ENCODE peak calls at places on chromosome 22, in ten cellular contexts. T is psoas muscle, X is left ventricle myocardium inferior, V is sigmoid colon, P is cardiac muscle cell, M is right lobe of liver, L is HCT116, C is brain microvascular endothelial cell, A is gastrocnemius medialis, Z is HepG2. J is an unnamed sample.

GRCh38 chr22:45977003-45977395 is at the start of gene WNT7B:
- DNase-seq in T (no peak), X (no peak), V (no peak), P (no peak), M (no peak), L (peak), C (no peak), A (no peak), Z (no peak), J (no peak)

GRCh38 chr22:22755778-22756100 is 111.3 kb downstream of the GGTLC2 start:
- DNase-seq in T (no peak), X (no peak), V (no peak), P (no peak), M (no peak), L (no peak), C (no peak), A (no peak), Z (no peak), J (no peak)

GRCh38 chr22:39778055-39778454 is 115.5 kb downstream of the ENTHD1 start:
- DNase-seq in T (no peak), X (no peak), V (no peak), P (no peak), M (no peak), L (no peak), C (no peak), A (no peak), Z (no peak), J (no peak)

GRCh38 chr22:46453006-46453828 is 84.2 kb downstream of the CELSR1 start:
- DNase-seq in T (no peak), X (no peak), V (no peak), P (peak), M (peak), L (no peak), C (no peak), A (no peak), Z (peak), J (no peak)

GRCh38 chr22:43210631-43211515 is 23.9 kb upstream of the TTLL12 start:
- DNase-seq in T (no peak), X (no peak), V (no peak), P (no peak), M (no peak), L (no peak), C (no peak), A (no peak), Z (no peak), J (no peak)

GRCh38 chr22:36331306-36331911 is 56.4 kb downstream of the MYH9 start:
- DNase-seq in T (peak), X (peak), V (peak), P (peak), M (peak), L (peak), C (peak), A (peak), Z (peak), J (peak)

GRCh38 chr22:46547179-46547882 is 9.9 kb upstream of the CELSR1 start:
- DNase-seq in T (peak), X (peak), V (no peak), P (peak), M (no peak), L (no peak), C (peak), A (no peak), Z (no peak), J (no peak)

GRCh38 chr22:29344137-29344536 is 28.6 kb upstream of the RASL10A start:
- DNase-seq in T (peak), X (peak), V (peak), P (peak), M (peak), L (peak), C (peak), A (peak), Z (peak), J (no peak)

GRCh38 chr22:28773461-28773867 is 969 bp downstream of the CCDC117 start:
- DNase-seq in T (no peak), X (no peak), V (no peak), P (peak), M (no peak), L (no peak), C (no peak), A (no peak), Z (no peak), J (no peak)

GRCh38 chr22:45502215-45503070 is at the start of gene FBLN1:
- DNase-seq in T (peak), X (peak), V (no peak), P (peak), M (peak), L (no peak), C (no peak), A (no peak), Z (peak), J (no peak)

GRCh38 chr22:32985899-32986772 is 72.0 kb downstream of the SYN3 start:
- DNase-seq in T (peak), X (peak), V (peak), P (peak), M (peak), L (peak), C (peak), A (peak), Z (peak), J (peak)

GRCh38 chr22:45317551-45318167 is 7.9 kb downstream of the FAM118A start:
- DNase-seq in T (peak), X (peak), V (peak), P (peak), M (no peak), L (no peak), C (peak), A (peak), Z (no peak), J (peak)

GRCh38 chr22:43004362-43005035 is 10.4 kb downstream of the PACSIN2 start:
- DNase-seq in T (no peak), X (no peak), V (no peak), P (peak), M (no peak), L (no peak), C (no peak), A (no peak), Z (peak), J (no peak)

GRCh38 chr22:32311551-32312071 is 46.1 kb upstream of the RFPL3 start:
- DNase-seq in T (no peak), X (no peak), V (no peak), P (no peak), M (no peak), L (no peak), C (no peak), A (no peak), Z (no peak), J (no peak)

GRCh38 chr22:35140879-35141745 is 75.2 kb downstream of the ISX start:
- DNase-seq in T (no peak), X (no peak), V (no peak), P (no peak), M (no peak), L (no peak), C (no peak), A (no peak), Z (no peak), J (no peak)

GRCh38 chr22:24407278-24407665 is 20.1 kb upstream of the ADORA2A start:
- DNase-seq in T (no peak), X (no peak), V (no peak), P (no peak), M (no peak), L (no peak), C (no peak), A (peak), Z (no peak), J (no peak)

GRCh38 chr22:39634530-39635399 is 64.2 kb downstream of the CACNA1I start:
- DNase-seq in T (no peak), X (no peak), V (no peak), P (peak), M (no peak), L (peak), C (peak), A (no peak), Z (peak), J (peak)

GRCh38 chr22:40031766-40032470 is 37.2 kb downstream of the FAM83F start:
- DNase-seq in T (peak), X (no peak), V (peak), P (no peak), M (no peak), L (no peak), C (no peak), A (peak), Z (no peak), J (peak)

GRCh38 chr22:39253427-39254070 is 8.8 kb upstream of the PDGFB start:
- DNase-seq in T (peak), X (peak), V (no peak), P (peak), M (no peak), L (peak), C (peak), A (peak), Z (no peak), J (peak)

GRCh38 chr22:41831828-41832552 is 915 bp upstream of the SREBF2 start:
- DNase-seq in T (no peak), X (no peak), V (no peak), P (no peak), M (no peak), L (no peak), C (no peak), A (no peak), Z (no peak), J (no peak)
- H3K27ac ChIP-seq in T (peak), X (peak), V (peak), P (peak), M (peak), L (peak), C (peak), A (peak), Z (peak), J (peak)

GRCh38 chr22:48376428-48376827 is 1451.2 kb downstream of the BRD1 start:
- DNase-seq in T (no peak), X (no peak), V (no peak), P (no peak), M (peak), L (no peak), C (no peak), A (no peak), Z (no peak), J (no peak)

GRCh38 chr22:48372395-48372794 is 1455.3 kb downstream of the BRD1 start:
- DNase-seq in T (no peak), X (no peak), V (peak), P (no peak), M (no peak), L (no peak), C (no peak), A (no peak), Z (no peak), J (no peak)

GRCh38 chr22:48370508-48371325 is 1457.0 kb downstream of the BRD1 start:
- DNase-seq in T (no peak), X (no peak), V (peak), P (no peak), M (no peak), L (no peak), C (no peak), A (no peak), Z (no peak), J (no peak)

GRCh38 chr22:48371391-48371790 is 1456.3 kb downstream of the BRD1 start:
- DNase-seq in T (no peak), X (no peak), V (peak), P (no peak), M (no peak), L (no peak), C (no peak), A (no peak), Z (no peak), J (no peak)

DNA sequence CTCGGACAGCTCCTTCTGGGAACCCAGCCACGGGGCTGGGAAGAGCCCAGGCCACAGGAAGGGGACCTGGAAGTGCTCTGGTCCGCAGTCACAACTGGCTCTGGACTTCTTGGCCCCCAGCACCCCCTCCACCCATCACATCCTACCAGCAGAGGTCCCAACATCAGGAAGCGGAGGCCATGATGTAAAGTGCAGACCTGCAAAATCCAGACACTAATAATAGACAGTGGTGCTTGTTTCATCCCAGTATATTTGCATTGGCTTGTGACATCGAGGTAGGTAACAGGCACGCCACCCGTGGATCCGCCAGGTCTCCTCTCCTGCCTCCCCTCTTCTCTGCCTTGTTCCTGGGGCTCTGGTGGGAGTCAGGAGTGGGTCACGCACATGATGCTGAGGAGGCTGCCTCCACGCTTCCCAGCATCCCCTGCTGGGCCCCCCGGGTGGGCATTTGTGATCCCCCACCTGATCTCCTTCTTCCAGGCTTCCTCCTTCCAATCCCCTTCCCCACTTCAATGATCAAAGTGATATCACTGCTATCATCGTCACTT is 1454.0 kb downstream of the BRD1 start:
- DNase-seq in T (no peak), X (no peak), V (peak), P (no peak), M (peak), L (no peak), C (no peak), A (no peak), Z (no peak), J (no peak)
- H3K27ac ChIP-seq in T (no peak), X (no peak), V (no peak), P (no peak), M (no peak), L (no peak), C (no peak), A (no peak), Z (no peak), J (no peak)

GRCh38 chr22:17117400-17117799 is 3.8 kb downstream of the TMEM121B start:
- DNase-seq in T (no peak), X (no peak), V (no peak), P (no peak), M (no peak), L (no peak), C (no peak), A (no peak), Z (no peak), J (no peak)

GRCh38 chr22:17115927-17116326 is 5.2 kb downstream of the TMEM121B start:
- DNase-seq in T (no peak), X (no peak), V (no peak), P (no peak), M (no peak), L (no peak), C (no peak), A (no peak), Z (no peak), J (no peak)

GRCh38 chr22:17118342-17118741 is 2.8 kb downstream of the TMEM121B start:
- DNase-seq in T (no peak), X (no peak), V (no peak), P (no peak), M (no peak), L (no peak), C (no peak), A (no peak), Z (no peak), J (no peak)

GRCh38 chr22:17117890-17118289 is 3.3 kb downstream of the TMEM121B start:
- DNase-seq in T (no peak), X (no peak), V (no peak), P (no peak), M (no peak), L (no peak), C (no peak), A (no peak), Z (no peak), J (no peak)

DNA sequence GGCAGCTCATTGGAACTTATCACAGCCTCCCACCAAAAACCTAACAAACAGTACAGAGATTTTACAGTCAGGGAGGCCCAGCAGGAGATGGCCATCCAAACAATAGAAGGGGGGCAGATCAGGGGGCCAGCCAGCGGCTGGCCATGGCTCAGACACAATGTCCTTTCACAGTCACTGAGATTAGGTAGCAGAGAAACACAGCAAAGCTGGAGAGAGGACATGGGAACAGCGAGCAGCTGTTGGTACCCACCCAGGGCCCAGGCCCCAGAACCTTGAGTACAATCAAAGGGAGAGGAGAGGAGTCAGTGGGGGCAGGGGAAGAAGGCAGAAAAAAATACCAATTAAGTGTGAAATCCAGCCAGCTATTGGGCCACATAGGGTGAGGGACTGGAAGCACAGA is 4.2 kb downstream of the TMEM121B start:
- DNase-seq in T (no peak), X (no peak), V (no peak), P (no peak), M (no peak), L (no peak), C (no peak), A (no peak), Z (no peak), J (no peak)
- H3K27ac ChIP-seq in T (no peak), X (no peak), V (no peak), P (no peak), M (no peak), L (no peak), C (no peak), A (no peak), Z (no peak), J (peak)

GRCh38 chr22:27174970-27175369 is 517.6 kb downstream of the MIAT start:
- DNase-seq in T (no peak), X (no peak), V (no peak), P (no peak), M (no peak), L (no peak), C (no peak), A (no peak), Z (no peak), J (no peak)

GRCh38 chr22:27173530-27173929 is 516.1 kb downstream of the MIAT start:
- DNase-seq in T (no peak), X (no peak), V (no peak), P (no peak), M (no peak), L (no peak), C (no peak), A (no peak), Z (no peak), J (no peak)

GRCh38 chr22:27179161-27179560 is 521.8 kb downstream of the MIAT start:
- DNase-seq in T (no peak), X (no peak), V (no peak), P (no peak), M (no peak), L (no peak), C (no peak), A (no peak), Z (no peak), J (no peak)

GRCh38 chr22:27175974-27176373 is 518.6 kb downstream of the MIAT start:
- DNase-seq in T (no peak), X (no peak), V (no peak), P (no peak), M (no peak), L (no peak), C (no peak), A (no peak), Z (no peak), J (no peak)

DNA sequence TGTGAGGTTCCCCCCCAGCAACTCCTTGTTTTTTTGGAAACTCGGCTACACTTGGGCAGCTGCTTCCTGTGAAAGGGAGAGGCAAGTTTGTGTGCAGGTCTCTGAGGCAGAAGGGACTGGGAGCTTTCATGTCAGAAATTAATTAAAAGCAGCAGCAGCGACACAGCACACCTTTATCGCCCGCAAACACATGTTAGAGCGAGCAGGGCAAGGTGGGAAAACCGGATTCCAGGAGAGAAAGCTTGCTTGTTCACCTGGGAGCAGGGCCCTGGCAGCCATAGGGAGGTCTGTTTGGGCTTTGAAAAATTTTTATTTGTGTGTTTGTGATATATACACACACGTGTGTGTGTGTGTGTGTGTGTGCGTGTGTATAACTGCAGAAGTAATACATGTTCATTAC is 518.1 kb downstream of the MIAT start:
- DNase-seq in T (no peak), X (no peak), V (no peak), P (no peak), M (no peak), L (no peak), C (no peak), A (no peak), Z (no peak), J (no peak)
- H3K27ac ChIP-seq in T (no peak), X (no peak), V (no peak), P (no peak), M (no peak), L (no peak), C (no peak), A (no peak), Z (no peak), J (no peak)

GRCh38 chr22:49862408-49862776 is 8.7 kb downstream of the ZBED4 start:
- DNase-seq in T (no peak), X (no peak), V (no peak), P (peak), M (no peak), L (no peak), C (no peak), A (no peak), Z (no peak), J (no peak)
- H3K27ac ChIP-seq in T (no peak), X (no peak), V (no peak), P (no peak), M (no peak), L (no peak), C (no peak), A (no peak), Z (no peak), J (no peak)

DNA sequence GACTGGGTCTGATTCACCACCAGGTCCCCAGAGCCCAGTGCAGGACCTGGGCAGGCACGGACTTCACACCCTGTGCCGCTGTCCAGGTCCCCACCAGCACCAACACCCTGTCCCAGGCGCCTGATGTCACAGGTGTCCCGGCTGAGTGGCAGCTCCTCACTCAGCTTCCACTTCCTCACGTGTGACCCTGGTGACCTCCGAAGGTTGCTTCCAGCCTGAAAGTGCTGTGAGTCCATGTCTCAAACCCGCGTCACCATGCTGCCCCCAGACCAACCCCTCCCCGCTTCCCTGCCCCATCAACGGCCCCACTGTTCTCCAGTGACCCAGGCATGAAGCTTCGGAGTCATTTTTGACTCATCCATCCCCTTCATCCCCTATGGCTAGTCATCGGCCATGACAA is 25.7 kb upstream of the PICK1 start:
- DNase-seq in T (no peak), X (no peak), V (no peak), P (no peak), M (no peak), L (no peak), C (no peak), A (no peak), Z (no peak), J (no peak)
- H3K27ac ChIP-seq in T (no peak), X (peak), V (peak), P (peak), M (no peak), L (no peak), C (no peak), A (no peak), Z (no peak), J (peak)

J was measured in dorsolateral prefrontal cortex.